ENCODE peak calls at places on chromosomes 6 and 20, in seven cellular contexts. U is CD4-positive, alpha-beta T cell; Y is prostate gland; Z is lung; W is brain microvascular endothelial cell; R is tibial nerve; P is transverse colon. A is an unnamed sample.

GRCh38 chr6:128635219-128635618 is 114.8 kb upstream of the PTPRK start:
- DNase-seq in P (no peak), Y (no peak), U (no peak), W (no peak), R (no peak), Z (no peak), A (no peak)

GRCh38 chr6:57173886-57174510 is 1.9 kb downstream of the BAG2 start:
- DNase-seq in Z (no peak), R (no peak), W (peak; percentile 48), U (no peak), Y (no peak), P (no peak), A (no peak)

GRCh38 chr6:33314943-33315752 is 1.3 kb upstream of the TAPBP start:
- DNase-seq in U (no peak), Y (peak; percentile 78), W (no peak), R (peak; percentile 44), P (peak; percentile 86), Z (no peak), A (no peak)

GRCh38 chr6:16179970-16180431 is 51.1 kb downstream of the MYLIP start:
- DNase-seq in Y (no peak), U (no peak), Z (no peak), P (no peak), W (no peak), R (no peak), A (no peak)

GRCh38 chr6:80335061-80335660 is 228.7 kb downstream of the BCKDHB start:
- DNase-seq in U (no peak), W (peak; percentile 7), P (no peak), Z (no peak), R (no peak), Y (no peak), A (no peak)

GRCh38 chr6:90707223-90707622 is 120.4 kb upstream of the MAP3K7 start:
- DNase-seq in R (no peak), Z (no peak), W (no peak), P (no peak), U (no peak), Y (no peak), A (no peak)

GRCh38 chr6:56802570-56802969 is 152.3 kb upstream of the BEND6 start:
- DNase-seq in U (no peak), P (no peak), R (no peak), Z (no peak), W (peak; percentile 38), Y (no peak), A (no peak)

GRCh38 chr6:138575257-138575656 is 76.0 kb upstream of the NHSL1 start:
- DNase-seq in Z (no peak), R (no peak), P (no peak), U (no peak), W (no peak), Y (no peak), A (no peak)

GRCh38 chr6:30763618-30764489 is 19.5 kb upstream of the IER3 start:
- DNase-seq in P (no peak), R (no peak), W (peak; percentile 80), U (no peak), Y (no peak), Z (no peak), A (no peak)

GRCh38 chr6:165456327-165456726 is 146.9 kb upstream of the C6orf118 start:
- DNase-seq in W (no peak), P (no peak), Y (no peak), Z (no peak), U (no peak), R (no peak), A (no peak)

GRCh38 chr6:168080397-168081077 is 1.5 kb upstream of the FRMD1 start:
- DNase-seq in R (no peak), Z (no peak), U (no peak), W (no peak), Y (no peak), P (no peak), A (no peak)

GRCh38 chr20:41697861-41698559 is 79.8 kb upstream of the CHD6 start:
- DNase-seq in P (no peak), R (no peak), Y (no peak), W (peak; percentile 48), U (no peak), Z (no peak), A (no peak)

GRCh38 chr6:122790740-122791679 is 2.0 kb downstream of the SMPDL3A start:
- DNase-seq in Y (no peak), W (no peak), R (no peak), P (no peak), U (no peak), Z (no peak), A (no peak)

GRCh38 chr20:64101731-64102621 is 5.4 kb downstream of the NPBWR2 start:
- DNase-seq in Y (peak; percentile 29), P (peak; percentile 41), U (peak; percentile 76), R (no peak), W (no peak), Z (no peak), A (no peak)

GRCh38 chr6:19052219-19052618 is 665.1 kb downstream of the RNF144B start:
- DNase-seq in Z (no peak), P (no peak), Y (no peak), W (no peak), R (no peak), U (no peak), A (no peak)

GRCh38 chr6:47404436-47404835 is 73.2 kb upstream of the CD2AP start:
- DNase-seq in W (no peak), R (no peak), U (no peak), Y (no peak), P (no peak), Z (no peak), A (no peak)

GRCh38 chr6:34664270-34664971 is 32.1 kb downstream of the ILRUN start:
- DNase-seq in U (no peak), P (no peak), Y (no peak), R (no peak), Z (no peak), W (peak; percentile 43), A (no peak)

GRCh38 chr6:169959129-169960002 is 207.9 kb downstream of the ERMARD start:
- DNase-seq in W (no peak), R (no peak), P (peak; percentile 73), Y (peak; percentile 71), U (peak; percentile 63), Z (no peak), A (no peak)

GRCh38 chr6:151675746-151676459 is 131.6 kb upstream of the ESR1 start:
- DNase-seq in R (no peak), Y (no peak), Z (peak; percentile 64), W (no peak), P (peak; percentile 54), U (peak; percentile 59), A (no peak)

GRCh38 chr6:142184332-142184731 is 37.3 kb downstream of the VTA1 start:
- DNase-seq in U (no peak), W (no peak), Y (no peak), P (no peak), Z (no peak), R (no peak), A (no peak)

GRCh38 chr6:136085370-136086115 is 164.6 kb downstream of the MTFR2 start:
- DNase-seq in P (no peak), W (no peak), Y (no peak), Z (no peak), U (no peak), R (no peak), A (no peak)

GRCh38 chr6:19833947-19834346 is 3.2 kb upstream of the ID4 start:
- DNase-seq in Z (no peak), Y (no peak), R (no peak), P (no peak), W (no peak), U (no peak), A (no peak)

GRCh38 chr6:1110164-1110563 is 201.7 kb upstream of the FOXQ1 start:
- DNase-seq in U (no peak), P (no peak), Y (no peak), Z (no peak), R (no peak), W (no peak), A (no peak)

GRCh38 chr20:5580940-5581708 is 169.1 kb upstream of the SHLD1 start:
- DNase-seq in R (no peak), Y (no peak), U (no peak), W (no peak), P (no peak), Z (no peak), A (no peak)

GRCh38 chr20:6828794-6829423 is 61.4 kb downstream of the BMP2 start:
- DNase-seq in Z (peak; percentile 59), R (peak; percentile 66), P (peak; percentile 71), W (peak; percentile 68), U (no peak), Y (peak; percentile 46), A (no peak)

GRCh38 chr6:135514706-135515105 is 17.2 kb upstream of the AHI1 start:
- DNase-seq in W (no peak), R (no peak), Y (no peak), Z (no peak), P (no peak), U (no peak), A (no peak)

GRCh38 chr20:13042458-13042794 is 33.7 kb downstream of the SPTLC3 start:
- DNase-seq in Z (no peak), U (no peak), Y (no peak), W (no peak), P (no peak), R (no peak), A (no peak)
- H3K27ac ChIP-seq in Z (no peak overlapping the region), U (no peak overlapping the region), Y (no peak overlapping the region), W (no peak overlapping the region), P (no peak overlapping the region), R (no peak overlapping the region), A (no peak overlapping the region)

DNA sequence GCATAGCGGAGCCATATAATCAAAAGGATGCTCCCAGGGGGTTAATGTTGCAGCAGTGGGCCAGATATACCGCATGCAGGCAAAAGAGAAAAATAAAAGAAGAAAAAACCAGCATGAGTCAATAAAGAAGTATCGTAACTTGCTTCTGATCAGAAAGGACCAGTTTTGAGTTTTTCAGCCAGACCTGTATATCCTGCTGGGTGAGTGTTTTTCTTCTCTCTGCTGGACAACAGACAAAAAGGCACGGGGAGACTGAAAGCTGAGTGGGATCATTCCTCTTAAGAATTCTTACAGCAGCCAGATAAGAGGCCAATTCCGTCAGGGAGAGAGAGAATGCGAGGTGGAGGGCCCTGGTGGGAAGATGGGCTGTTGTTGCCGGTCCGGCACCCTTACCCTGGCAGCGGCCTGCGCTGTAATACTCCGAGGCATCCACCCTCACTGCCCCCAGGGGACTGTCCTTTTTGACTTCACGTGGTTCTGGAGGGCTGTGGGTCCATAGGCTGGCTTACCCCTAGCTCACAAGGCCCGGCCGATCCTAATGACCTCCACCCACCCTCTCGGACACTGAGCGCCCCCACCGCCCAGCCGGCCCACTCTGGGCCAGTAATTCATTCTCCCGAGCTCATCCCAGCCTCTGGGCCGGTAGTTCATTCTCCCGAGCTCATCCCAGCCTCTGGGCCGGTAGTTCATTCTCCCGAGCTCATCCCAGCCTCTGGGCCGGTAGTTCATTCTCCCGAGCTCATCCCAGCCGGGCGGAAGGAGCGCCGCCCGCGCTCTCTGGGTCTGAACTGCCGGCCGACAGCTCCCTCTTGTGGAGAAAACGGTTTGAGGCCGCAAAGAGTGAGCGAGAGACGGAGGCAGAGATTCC is 118.4 kb upstream of the SIRPA start:
- DNase-seq in Y (peak; percentile 83), P (peak; percentile 88), W (peak; percentile 87), Z (peak; percentile 88), U (peak; percentile 86), R (peak; percentile 92), A (peak; percentile 79)
- H3K27ac ChIP-seq in Y (no peak overlapping the region), P (peak overlapping the region; percentile 47), W (peak overlapping the region; percentile 52), Z (peak overlapping the region; percentile 17), U (no peak overlapping the region), R (peak overlapping the region; percentile 76), A (peak overlapping the region; percentile 74)

GRCh38 chr6:2999621-3000455 is at the start of gene NQO2:
- DNase-seq in U (peak; percentile 93), R (peak; percentile 90), Z (peak; percentile 93), P (peak; percentile 96), Y (peak; percentile 91), W (peak; percentile 75), A (peak; percentile 81)
- H3K27ac ChIP-seq in U (peak within 1 kb of the TSS; percentile 76), R (peak within 1 kb of the TSS; percentile 91), Z (peak within 1 kb of the TSS; percentile 87), P (peak within 1 kb of the TSS; percentile 86), Y (peak within 1 kb of the TSS; percentile 83), W (peak within 1 kb of the TSS; percentile 79), A (peak within 1 kb of the TSS; percentile 77)

GRCh38 chr6:161230339-161230738 is 43.5 kb downstream of the AGPAT4 start:
- DNase-seq in Y (no peak), W (no peak), U (no peak), R (no peak), P (no peak), Z (no peak), A (no peak)
- H3K27ac ChIP-seq in Y (no peak overlapping the region), W (no peak overlapping the region), U (no peak overlapping the region), R (no peak overlapping the region), P (no peak overlapping the region), Z (no peak overlapping the region), A (no peak overlapping the region)

A was measured in substantia nigra.